ENCODE peak calls at places on chromosomes 11 and 22, in ten cellular contexts. M is CD4-positive, alpha-beta T cell; H is upper lobe of right lung; D is H1; Y is stomach; U is A549; I is GM23338; P is upper lobe of left lung; N is Peyer's patch; S is brain microvascular endothelial cell. K is an unnamed sample.

GRCh38 chr22:45777852-45778172 is 106.2 kb downstream of the ATXN10 start:
- DNase-seq in M (no peak), H (no peak), D (no peak), Y (no peak), U (no peak), I (no peak), P (no peak), N (no peak), S (no peak), K (no peak)

GRCh38 chr22:41688365-41689211 is at the start of gene SNU13:
- DNase-seq in M (peak), H (peak), D (peak), Y (peak), U (peak), I (peak), P (peak), N (peak), S (peak), K (peak)

GRCh38 chr22:46517255-46517761 is 20.1 kb downstream of the CELSR1 start:
- DNase-seq in M (no peak), H (no peak), D (no peak), Y (no peak), U (no peak), I (no peak), P (no peak), N (no peak), S (no peak), K (no peak)

GRCh38 chr11:1326435-1327063 is 17.1 kb upstream of the TOLLIP start:
- DNase-seq in M (no peak), H (no peak), D (no peak), Y (no peak), U (no peak), I (no peak), P (no peak), N (no peak), S (no peak), K (no peak)

GRCh38 chr11:105942951-105943350 is 79.1 kb downstream of the MSANTD4 start:
- DNase-seq in M (no peak), H (no peak), D (no peak), Y (no peak), U (no peak), I (no peak), P (no peak), N (no peak), S (no peak), K (no peak)

GRCh38 chr22:18031670-18032454 is 7.5 kb upstream of the MICAL3 start:
- DNase-seq in M (no peak), H (no peak), D (no peak), Y (no peak), U (peak), I (no peak), P (no peak), N (no peak), S (peak), K (peak)

GRCh38 chr11:113874096-113874919 is 1.1 kb downstream of the USP28 start:
- DNase-seq in M (no peak), H (no peak), D (no peak), Y (no peak), U (peak), I (peak), P (no peak), N (no peak), S (no peak), K (no peak)

GRCh38 chr11:62770778-62771143 is 435 bp upstream of the TAF6L start:
- DNase-seq in M (no peak), H (no peak), D (peak), Y (no peak), U (no peak), I (peak), P (peak), N (peak), S (no peak), K (no peak)

GRCh38 chr11:9091044-9091936 is at the start of gene SCUBE2:
- DNase-seq in M (no peak), H (no peak), D (peak), Y (no peak), U (peak), I (peak), P (no peak), N (no peak), S (no peak), K (no peak)

GRCh38 chr11:68825603-68826002 is 16.1 kb downstream of the CPT1A start:
- DNase-seq in M (peak), H (peak), D (peak), Y (peak), U (no peak), I (peak), P (peak), N (peak), S (no peak), K (peak)

GRCh38 chr22:39275814-39276443 is 31.1 kb upstream of the PDGFB start:
- DNase-seq in M (no peak), H (no peak), D (no peak), Y (no peak), U (no peak), I (no peak), P (no peak), N (no peak), S (no peak), K (no peak)

GRCh38 chr22:26852176-26852575 is 194.8 kb downstream of the MIAT start:
- DNase-seq in M (no peak), H (no peak), D (peak), Y (no peak), U (no peak), I (peak), P (no peak), N (no peak), S (no peak), K (peak)

GRCh38 chr11:18063131-18063530 is 17.1 kb upstream of the TPH1 start:
- DNase-seq in M (no peak), H (no peak), D (no peak), Y (peak), U (no peak), I (no peak), P (no peak), N (no peak), S (no peak), K (no peak)

GRCh38 chr11:96004862-96005261 is 81.0 kb upstream of the MTMR2 start:
- DNase-seq in M (no peak), H (no peak), D (no peak), Y (no peak), U (no peak), I (no peak), P (no peak), N (no peak), S (no peak), K (no peak)

GRCh38 chr11:131579932-131580387 is 209.5 kb downstream of the NTM start:
- DNase-seq in M (no peak), H (no peak), D (peak), Y (no peak), U (peak), I (peak), P (no peak), N (no peak), S (peak), K (no peak)

GRCh38 chr11:40683010-40683409 is 776.4 kb downstream of the LRRC4C start:
- DNase-seq in M (no peak), H (no peak), D (no peak), Y (no peak), U (no peak), I (peak), P (no peak), N (no peak), S (no peak), K (no peak)

GRCh38 chr11:115168229-115168671 is 336.0 kb downstream of the CADM1 start:
- DNase-seq in M (no peak), H (no peak), D (no peak), Y (no peak), U (no peak), I (no peak), P (no peak), N (no peak), S (no peak), K (no peak)

GRCh38 chr11:66472054-66472453 is 5.3 kb downstream of the PELI3 start:
- DNase-seq in M (no peak), H (no peak), D (no peak), Y (no peak), U (no peak), I (no peak), P (no peak), N (no peak), S (no peak), K (no peak)

GRCh38 chr11:66849501-66850234 is 6.4 kb downstream of the RCE1 start:
- DNase-seq in M (no peak), H (no peak), D (no peak), Y (no peak), U (no peak), I (no peak), P (no peak), N (no peak), S (no peak), K (no peak)

GRCh38 chr22:43827926-43828710 is 16.0 kb upstream of the EFCAB6 start:
- DNase-seq in M (no peak), H (no peak), D (no peak), Y (peak), U (no peak), I (no peak), P (no peak), N (no peak), S (no peak), K (no peak)
- TF ChIP-seq CTCF in M (no peak), H (no peak), D (no peak), Y (no peak), U (no peak), I (peak), P (no peak), N (no peak), S (peak), K (no peak)

GRCh38 chr11:74726547-74727182 is 4.6 kb downstream of the CHRDL2 start:
- DNase-seq in M (peak), H (peak), D (peak), Y (peak), U (peak), I (peak), P (peak), N (peak), S (peak), K (peak)
- TF ChIP-seq CTCF in M (peak), H (peak), D (peak), Y (peak), U (peak), I (peak), P (peak), N (peak), S (peak), K (peak)

GRCh38 chr11:27723685-27724084 is 23.4 kb upstream of the BDNF start:
- DNase-seq in M (no peak), H (no peak), D (no peak), Y (no peak), U (no peak), I (no peak), P (no peak), N (no peak), S (no peak), K (no peak)
- TF ChIP-seq CTCF in M (no peak), H (no peak), D (peak), Y (no peak), U (peak), I (peak), P (no peak), N (no peak), S (peak), K (no peak)

GRCh38 chr11:86249307-86250098 is 5.0 kb downstream of the EED start:
- DNase-seq in M (no peak), H (no peak), D (no peak), Y (no peak), U (no peak), I (no peak), P (no peak), N (no peak), S (no peak), K (no peak)

GRCh38 chr11:86245369-86246292 is 1.1 kb downstream of the EED start:
- DNase-seq in M (no peak), H (no peak), D (no peak), Y (no peak), U (peak), I (peak), P (peak), N (no peak), S (no peak), K (peak)

GRCh38 chr11:86246293-86246675 is 1.7 kb downstream of the EED start:
- DNase-seq in M (no peak), H (no peak), D (no peak), Y (no peak), U (no peak), I (no peak), P (no peak), N (no peak), S (no peak), K (no peak)

GRCh38 chr11:86248609-86249008 is 4.1 kb downstream of the EED start:
- DNase-seq in M (no peak), H (no peak), D (no peak), Y (no peak), U (no peak), I (peak), P (no peak), N (no peak), S (no peak), K (no peak)

GRCh38 chr11:86247608-86248007 is 3.1 kb downstream of the EED start:
- DNase-seq in M (no peak), H (no peak), D (no peak), Y (no peak), U (no peak), I (no peak), P (no peak), N (no peak), S (no peak), K (peak)
- TF ChIP-seq CTCF in M (no peak), H (no peak), D (no peak), Y (no peak), U (no peak), I (no peak), P (no peak), N (no peak), S (no peak), K (no peak)

GRCh38 chr11:5994791-5995190 is 8.0 kb upstream of the OR52L1 start:
- DNase-seq in M (no peak), H (no peak), D (no peak), Y (no peak), U (no peak), I (no peak), P (no peak), N (no peak), S (no peak), K (no peak)

GRCh38 chr11:5986885-5987284 is at the start of gene OR52L1:
- DNase-seq in M (no peak), H (no peak), D (no peak), Y (no peak), U (no peak), I (no peak), P (no peak), N (no peak), S (no peak), K (no peak)

GRCh38 chr11:5989203-5989602 is 2.4 kb upstream of the OR52L1 start:
- DNase-seq in M (no peak), H (no peak), D (no peak), Y (no peak), U (no peak), I (no peak), P (no peak), N (no peak), S (no peak), K (no peak)

GRCh38 chr11:5992150-5992549 is 5.4 kb upstream of the OR52L1 start:
- DNase-seq in M (no peak), H (no peak), D (no peak), Y (no peak), U (no peak), I (no peak), P (no peak), N (no peak), S (no peak), K (no peak)

GRCh38 chr11:5992604-5993251 is 5.9 kb upstream of the OR52L1 start:
- DNase-seq in M (no peak), H (no peak), D (no peak), Y (no peak), U (peak), I (peak), P (no peak), N (no peak), S (peak), K (peak)
- TF ChIP-seq CTCF in M (no peak), H (peak), D (peak), Y (peak), U (peak), I (peak), P (peak), N (peak), S (peak), K (no peak)

GRCh38 chr22:20582520-20583361 is 75.3 kb downstream of the MED15 start:
- DNase-seq in M (no peak), H (no peak), D (no peak), Y (no peak), U (no peak), I (no peak), P (no peak), N (no peak), S (no peak), K (no peak)

GRCh38 chr22:20584029-20584871 is 76.8 kb downstream of the MED15 start:
- DNase-seq in M (no peak), H (no peak), D (no peak), Y (no peak), U (no peak), I (no peak), P (no peak), N (no peak), S (no peak), K (no peak)

GRCh38 chr22:20582171-20582511 is 74.7 kb downstream of the MED15 start:
- DNase-seq in M (no peak), H (no peak), D (peak), Y (no peak), U (no peak), I (no peak), P (no peak), N (no peak), S (no peak), K (no peak)

GRCh38 chr22:20584872-20585639 is 77.6 kb downstream of the MED15 start:
- DNase-seq in M (no peak), H (no peak), D (no peak), Y (no peak), U (no peak), I (no peak), P (no peak), N (no peak), S (no peak), K (no peak)

DNA sequence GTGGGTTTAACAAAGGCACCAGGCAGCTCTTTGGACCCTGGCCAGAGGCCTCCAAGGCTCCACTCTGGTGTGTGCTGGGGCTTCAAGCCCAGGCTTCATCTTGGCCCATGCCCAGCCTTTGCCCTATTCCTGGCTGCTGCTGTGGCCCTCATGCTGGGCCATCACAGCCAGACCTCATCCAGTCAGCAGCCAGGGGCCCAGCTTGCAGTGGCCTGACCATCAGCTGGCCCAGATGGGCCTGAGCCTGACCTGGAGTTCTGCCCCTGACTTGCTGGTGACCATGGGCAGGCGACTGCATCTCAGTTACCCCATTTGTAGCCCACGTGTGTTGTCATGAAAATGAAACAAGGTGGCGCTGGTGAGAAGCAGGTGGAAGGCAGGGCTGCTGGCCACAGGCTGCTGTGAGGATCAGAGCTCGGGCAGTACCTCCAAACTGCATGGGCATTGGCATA is 76.1 kb downstream of the MED15 start:
- DNase-seq in M (no peak), H (no peak), D (peak), Y (no peak), U (no peak), I (peak), P (no peak), N (no peak), S (no peak), K (no peak)
- TF ChIP-seq CTCF in M (no peak), H (no peak), D (peak), Y (no peak), U (peak), I (peak), P (no peak), N (no peak), S (peak), K (no peak)

DNA sequence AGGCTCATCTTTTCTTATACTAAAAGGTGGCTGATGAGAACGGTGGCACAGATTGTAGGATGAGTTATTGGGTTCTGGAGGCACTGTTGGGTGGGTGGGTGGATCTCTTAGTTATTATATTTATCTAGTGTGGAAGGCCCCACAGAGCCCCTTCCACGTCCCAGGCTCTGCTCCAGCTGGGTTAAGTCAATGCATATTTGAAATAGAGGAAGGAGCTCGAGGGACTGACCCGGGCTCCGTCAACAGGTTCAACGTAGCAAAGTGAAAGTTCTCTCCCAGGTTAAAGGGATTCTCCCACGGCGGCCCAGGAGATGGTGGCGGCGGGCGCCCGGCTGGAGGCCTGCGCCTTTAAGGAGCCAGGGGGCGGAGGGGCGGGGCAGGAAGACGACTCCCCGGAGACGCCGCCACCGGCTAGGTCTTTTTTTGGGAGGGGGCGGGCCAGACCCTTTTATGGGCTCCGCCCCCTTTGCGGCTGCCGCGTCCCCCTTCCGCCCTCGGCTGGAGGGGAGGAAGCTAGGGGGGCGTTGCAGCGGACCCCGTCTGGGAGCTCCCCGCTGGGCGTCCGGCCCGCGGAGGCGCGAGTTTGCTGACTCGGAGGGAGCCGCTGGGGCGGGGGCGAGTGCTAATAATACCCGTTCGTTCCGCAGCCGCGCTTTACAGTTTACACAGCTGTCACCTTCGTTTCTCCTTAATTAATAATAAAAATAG is 1.5 kb upstream of the INPPL1 start:
- DNase-seq in M (peak), H (peak), D (peak), Y (peak), U (peak), I (peak), P (peak), N (peak), S (peak), K (peak)
- TF ChIP-seq CTCF in M (peak), H (peak), D (no peak), Y (peak), U (no peak), I (no peak), P (no peak), N (peak), S (peak), K (peak)